ENCODE peak calls at places on chromosomes 7 and 10, in ten cellular contexts. One of them, this sample, is unnamed.

GRCh38 chr10:103881420-103882284 is 26.3 kb upstream of the SH3PXD2A start:
- DNase-seq in fibroblast of the aortic adventitia: no peak
- DNase-seq in Calu3: no peak
- DNase-seq in nephron progenitor cell: no peak
- DNase-seq in sciatic nerve: no peak
- DNase-seq in HCEC 1CT: no peak
- DNase-seq in Kasumi-1: no peak
- DNase-seq in hepatic stellate cell: no peak
- DNase-seq in foreskin fibroblast: no peak
- DNase-seq in posterior cingulate gyrus: no peak
- DNase-seq in this sample: no peak

GRCh38 chr10:132962623-132963429 is 20.5 kb upstream of the CFAP46 start:
- DNase-seq in fibroblast of the aortic adventitia: peak; percentile 68
- DNase-seq in Calu3: no peak
- DNase-seq in nephron progenitor cell: no peak
- DNase-seq in sciatic nerve: peak; percentile 2
- DNase-seq in HCEC 1CT: peak; percentile 32
- DNase-seq in Kasumi-1: no peak
- DNase-seq in hepatic stellate cell: no peak
- DNase-seq in foreskin fibroblast: no peak
- DNase-seq in posterior cingulate gyrus: no peak
- DNase-seq in this sample: no peak

GRCh38 chr7:2624293-2624881 is 7.4 kb upstream of the TTYH3 start:
- DNase-seq in fibroblast of the aortic adventitia: no peak
- DNase-seq in Calu3: no peak
- DNase-seq in nephron progenitor cell: no peak
- DNase-seq in sciatic nerve: no peak
- DNase-seq in HCEC 1CT: no peak
- DNase-seq in Kasumi-1: no peak
- DNase-seq in hepatic stellate cell: no peak
- DNase-seq in foreskin fibroblast: no peak
- DNase-seq in posterior cingulate gyrus: no peak
- DNase-seq in this sample: no peak

GRCh38 chr7:120554960-120555571 is 282.1 kb downstream of the KCND2 start:
- DNase-seq in fibroblast of the aortic adventitia: peak; percentile 78
- DNase-seq in Calu3: peak; percentile 66
- DNase-seq in nephron progenitor cell: peak; percentile 51
- DNase-seq in sciatic nerve: no peak
- DNase-seq in HCEC 1CT: peak; percentile 53
- DNase-seq in Kasumi-1: peak; percentile 57
- DNase-seq in hepatic stellate cell: peak; percentile 38
- DNase-seq in foreskin fibroblast: peak; percentile 4
- DNase-seq in posterior cingulate gyrus: no peak
- DNase-seq in this sample: no peak

GRCh38 chr10:125871341-125871740 is 9.8 kb downstream of the DHX32 start:
- DNase-seq in fibroblast of the aortic adventitia: peak; percentile 31
- DNase-seq in Calu3: no peak
- DNase-seq in nephron progenitor cell: no peak
- DNase-seq in sciatic nerve: no peak
- DNase-seq in HCEC 1CT: no peak
- DNase-seq in Kasumi-1: no peak
- DNase-seq in hepatic stellate cell: no peak
- DNase-seq in foreskin fibroblast: peak; percentile 4
- DNase-seq in posterior cingulate gyrus: no peak
- DNase-seq in this sample: no peak

GRCh38 chr7:105010538-105011523 is 3.2 kb upstream of the KMT2E start:
- DNase-seq in fibroblast of the aortic adventitia: peak; percentile 59
- DNase-seq in Calu3: no peak
- DNase-seq in nephron progenitor cell: no peak
- DNase-seq in sciatic nerve: no peak
- DNase-seq in HCEC 1CT: peak; percentile 45
- DNase-seq in Kasumi-1: no peak
- DNase-seq in hepatic stellate cell: no peak
- DNase-seq in foreskin fibroblast: no peak
- DNase-seq in posterior cingulate gyrus: no peak
- DNase-seq in this sample: no peak

GRCh38 chr10:82796510-82796909 is 921.5 kb downstream of the NRG3 start:
- DNase-seq in fibroblast of the aortic adventitia: peak; percentile 18
- DNase-seq in Calu3: no peak
- DNase-seq in nephron progenitor cell: no peak
- DNase-seq in sciatic nerve: no peak
- DNase-seq in HCEC 1CT: no peak
- DNase-seq in Kasumi-1: peak; percentile 57
- DNase-seq in hepatic stellate cell: no peak
- DNase-seq in foreskin fibroblast: no peak
- DNase-seq in posterior cingulate gyrus: no peak
- DNase-seq in this sample: no peak

GRCh38 chr7:84669177-84669732 is 474.7 kb upstream of the SEMA3A start:
- DNase-seq in fibroblast of the aortic adventitia: no peak
- DNase-seq in Calu3: no peak
- DNase-seq in nephron progenitor cell: no peak
- DNase-seq in sciatic nerve: no peak
- DNase-seq in HCEC 1CT: no peak
- DNase-seq in Kasumi-1: peak; percentile 52
- DNase-seq in hepatic stellate cell: no peak
- DNase-seq in foreskin fibroblast: no peak
- DNase-seq in posterior cingulate gyrus: no peak
- DNase-seq in this sample: no peak

GRCh38 chr10:82813856-82814255 is 938.9 kb downstream of the NRG3 start:
- DNase-seq in fibroblast of the aortic adventitia: peak; percentile 0
- DNase-seq in Calu3: no peak
- DNase-seq in nephron progenitor cell: no peak
- DNase-seq in sciatic nerve: no peak
- DNase-seq in HCEC 1CT: no peak
- DNase-seq in Kasumi-1: no peak
- DNase-seq in hepatic stellate cell: no peak
- DNase-seq in foreskin fibroblast: peak; percentile 22
- DNase-seq in posterior cingulate gyrus: no peak
- DNase-seq in this sample: no peak

GRCh38 chr7:133824123-133824522 is 303.0 kb upstream of the LRGUK start:
- DNase-seq in fibroblast of the aortic adventitia: no peak
- DNase-seq in Calu3: no peak
- DNase-seq in nephron progenitor cell: no peak
- DNase-seq in sciatic nerve: no peak
- DNase-seq in HCEC 1CT: no peak
- DNase-seq in Kasumi-1: no peak
- DNase-seq in hepatic stellate cell: no peak
- DNase-seq in foreskin fibroblast: no peak
- DNase-seq in posterior cingulate gyrus: no peak
- DNase-seq in this sample: no peak

GRCh38 chr10:74863508-74863907 is 37.1 kb downstream of the KAT6B start:
- DNase-seq in fibroblast of the aortic adventitia: peak; percentile 48
- DNase-seq in Calu3: no peak
- DNase-seq in nephron progenitor cell: no peak
- DNase-seq in sciatic nerve: no peak
- DNase-seq in HCEC 1CT: peak; percentile 42
- DNase-seq in Kasumi-1: peak; percentile 44
- DNase-seq in hepatic stellate cell: no peak
- DNase-seq in foreskin fibroblast: no peak
- DNase-seq in posterior cingulate gyrus: no peak
- DNase-seq in this sample: no peak

GRCh38 chr7:128112781-128113221 is 81.6 kb upstream of the LRRC4 start:
- DNase-seq in fibroblast of the aortic adventitia: no peak
- DNase-seq in Calu3: no peak
- DNase-seq in nephron progenitor cell: no peak
- DNase-seq in sciatic nerve: no peak
- DNase-seq in HCEC 1CT: no peak
- DNase-seq in Kasumi-1: peak; percentile 47
- DNase-seq in hepatic stellate cell: no peak
- DNase-seq in foreskin fibroblast: no peak
- DNase-seq in posterior cingulate gyrus: peak; percentile 32
- DNase-seq in this sample: peak; percentile 57

GRCh38 chr7:19122018-19122588 is 4.7 kb upstream of the TWIST1 start:
- DNase-seq in fibroblast of the aortic adventitia: peak; percentile 74
- DNase-seq in Calu3: no peak
- DNase-seq in nephron progenitor cell: no peak
- DNase-seq in sciatic nerve: no peak
- DNase-seq in HCEC 1CT: peak; percentile 70
- DNase-seq in Kasumi-1: peak; percentile 3
- DNase-seq in hepatic stellate cell: no peak
- DNase-seq in foreskin fibroblast: no peak
- DNase-seq in posterior cingulate gyrus: no peak
- DNase-seq in this sample: no peak

GRCh38 chr10:17075510-17075909 is 54.1 kb downstream of the CUBN start:
- DNase-seq in fibroblast of the aortic adventitia: peak; percentile 97
- DNase-seq in Calu3: peak; percentile 20
- DNase-seq in nephron progenitor cell: no peak
- DNase-seq in sciatic nerve: no peak
- DNase-seq in HCEC 1CT: peak; percentile 99
- DNase-seq in Kasumi-1: no peak
- DNase-seq in hepatic stellate cell: peak; percentile 20
- DNase-seq in foreskin fibroblast: peak; percentile 91
- DNase-seq in posterior cingulate gyrus: no peak
- DNase-seq in this sample: no peak

GRCh38 chr10:24869354-24870016 is 82.9 kb downstream of the PRTFDC1 start:
- DNase-seq in fibroblast of the aortic adventitia: peak; percentile 95
- DNase-seq in Calu3: no peak
- DNase-seq in nephron progenitor cell: no peak
- DNase-seq in sciatic nerve: no peak
- DNase-seq in HCEC 1CT: peak; percentile 41
- DNase-seq in Kasumi-1: no peak
- DNase-seq in hepatic stellate cell: no peak
- DNase-seq in foreskin fibroblast: no peak
- DNase-seq in posterior cingulate gyrus: no peak
- DNase-seq in this sample: no peak

GRCh38 chr10:13272164-13272571 is 27.7 kb downstream of the PHYH start:
- DNase-seq in fibroblast of the aortic adventitia: peak; percentile 58
- DNase-seq in Calu3: no peak
- DNase-seq in nephron progenitor cell: no peak
- DNase-seq in sciatic nerve: peak; percentile 76
- DNase-seq in HCEC 1CT: no peak
- DNase-seq in Kasumi-1: no peak
- DNase-seq in hepatic stellate cell: peak; percentile 5
- DNase-seq in foreskin fibroblast: peak; percentile 51
- DNase-seq in posterior cingulate gyrus: peak; percentile 71
- DNase-seq in this sample: no peak

GRCh38 chr7:45987521-45988290 is 66.6 kb upstream of the IGFBP3 start:
- DNase-seq in fibroblast of the aortic adventitia: no peak
- DNase-seq in Calu3: no peak
- DNase-seq in nephron progenitor cell: no peak
- DNase-seq in sciatic nerve: no peak
- DNase-seq in HCEC 1CT: no peak
- DNase-seq in Kasumi-1: no peak
- DNase-seq in hepatic stellate cell: no peak
- DNase-seq in foreskin fibroblast: no peak
- DNase-seq in posterior cingulate gyrus: no peak
- DNase-seq in this sample: peak; percentile 70

GRCh38 chr7:122014697-122015096 is 129.4 kb downstream of the AASS start:
- DNase-seq in fibroblast of the aortic adventitia: peak; percentile 13
- DNase-seq in Calu3: no peak
- DNase-seq in nephron progenitor cell: no peak
- DNase-seq in sciatic nerve: no peak
- DNase-seq in HCEC 1CT: no peak
- DNase-seq in Kasumi-1: no peak
- DNase-seq in hepatic stellate cell: no peak
- DNase-seq in foreskin fibroblast: no peak
- DNase-seq in posterior cingulate gyrus: no peak
- DNase-seq in this sample: no peak

GRCh38 chr7:128030999-128031681 is at the start of gene LRRC4:
- DNase-seq in fibroblast of the aortic adventitia: peak; percentile 32
- DNase-seq in Calu3: peak; percentile 26
- DNase-seq in nephron progenitor cell: peak; percentile 57
- DNase-seq in sciatic nerve: peak; percentile 69
- DNase-seq in HCEC 1CT: peak; percentile 45
- DNase-seq in Kasumi-1: peak; percentile 34
- DNase-seq in hepatic stellate cell: peak; percentile 62
- DNase-seq in foreskin fibroblast: peak; percentile 42
- DNase-seq in posterior cingulate gyrus: no peak
- DNase-seq in this sample: no peak

GRCh38 chr10:13877154-13877909 is 290.6 kb downstream of the PRPF18 start:
- DNase-seq in fibroblast of the aortic adventitia: peak; percentile 94
- DNase-seq in Calu3: no peak
- DNase-seq in nephron progenitor cell: no peak
- DNase-seq in sciatic nerve: no peak
- DNase-seq in HCEC 1CT: peak; percentile 27
- DNase-seq in Kasumi-1: no peak
- DNase-seq in hepatic stellate cell: peak; percentile 73
- DNase-seq in foreskin fibroblast: peak; percentile 62
- DNase-seq in posterior cingulate gyrus: no peak
- DNase-seq in this sample: peak; percentile 91

GRCh38 chr10:69372126-69372980 is 44.4 kb downstream of the TACR2 start:
- DNase-seq in fibroblast of the aortic adventitia: peak; percentile 97
- DNase-seq in Calu3: no peak
- DNase-seq in nephron progenitor cell: no peak
- DNase-seq in sciatic nerve: no peak
- DNase-seq in HCEC 1CT: peak; percentile 42
- DNase-seq in Kasumi-1: no peak
- DNase-seq in hepatic stellate cell: no peak
- DNase-seq in foreskin fibroblast: no peak
- DNase-seq in posterior cingulate gyrus: no peak
- DNase-seq in this sample: no peak

GRCh38 chr7:142584765-142585164 is 164.5 kb upstream of the PRSS1 start:
- DNase-seq in fibroblast of the aortic adventitia: no peak
- DNase-seq in Calu3: no peak
- DNase-seq in nephron progenitor cell: no peak
- DNase-seq in sciatic nerve: no peak
- DNase-seq in HCEC 1CT: peak; percentile 35
- DNase-seq in Kasumi-1: no peak
- DNase-seq in hepatic stellate cell: peak; percentile 8
- DNase-seq in foreskin fibroblast: no peak
- DNase-seq in posterior cingulate gyrus: no peak
- DNase-seq in this sample: no peak

GRCh38 chr7:43572516-43573049 is 10.3 kb upstream of the STK17A start:
- DNase-seq in fibroblast of the aortic adventitia: peak; percentile 100
- DNase-seq in Calu3: peak; percentile 41
- DNase-seq in nephron progenitor cell: no peak
- DNase-seq in sciatic nerve: no peak
- DNase-seq in HCEC 1CT: peak; percentile 99
- DNase-seq in Kasumi-1: peak; percentile 98
- DNase-seq in hepatic stellate cell: peak; percentile 69
- DNase-seq in foreskin fibroblast: peak; percentile 99
- DNase-seq in posterior cingulate gyrus: no peak
- DNase-seq in this sample: no peak

GRCh38 chr7:125668321-125668993 is 738.8 kb upstream of the POT1 start:
- DNase-seq in fibroblast of the aortic adventitia: peak; percentile 4
- DNase-seq in Calu3: no peak
- DNase-seq in nephron progenitor cell: no peak
- DNase-seq in sciatic nerve: no peak
- DNase-seq in HCEC 1CT: no peak
- DNase-seq in Kasumi-1: no peak
- DNase-seq in hepatic stellate cell: no peak
- DNase-seq in foreskin fibroblast: no peak
- DNase-seq in posterior cingulate gyrus: no peak
- DNase-seq in this sample: no peak